ENCODE peak calls at places on chromosomes 11 and 22, in five cellular contexts. C is spleen, A is astrocyte of the spinal cord, I is GM12865, Z is heart left ventricle. E is an unnamed sample.

GRCh38 chr11:32184057-32185055 is 93.5 kb downstream of the RCN1 start:
- DNase-seq in C (no peak), A (no peak), I (peak; percentile 70), Z (no peak), E (no peak)

GRCh38 chr11:70934999-70935768 is 317.2 kb downstream of the SHANK2 start:
- DNase-seq in C (no peak), A (no peak), I (no peak), Z (no peak), E (no peak)

GRCh38 chr11:102592634-102593581 is 32.2 kb downstream of the MMP20 start:
- DNase-seq in C (no peak), A (no peak), I (peak; percentile 44), Z (no peak), E (no peak)

GRCh38 chr11:313787-314547 is at the start of gene IFITM1:
- DNase-seq in C (peak; percentile 90), A (peak; percentile 81), I (peak; percentile 94), Z (peak; percentile 60), E (no peak)

GRCh38 chr11:121372671-121373429 is 79.3 kb upstream of the SORL1 start:
- DNase-seq in C (no peak), A (no peak), I (peak; percentile 89), Z (no peak), E (no peak)

GRCh38 chr11:68583047-68583446 is 101.3 kb upstream of the GAL start:
- DNase-seq in C (no peak), A (peak; percentile 67), I (no peak), Z (no peak), E (no peak)

GRCh38 chr11:20156876-20157613 is 3.2 kb downstream of the DBX1 start:
- DNase-seq in C (peak; percentile 78), A (no peak), I (peak; percentile 39), Z (no peak), E (no peak)

GRCh38 chr11:66866007-66866406 is 9.1 kb downstream of the LRFN4 start:
- DNase-seq in C (no peak), A (no peak), I (no peak), Z (no peak), E (no peak)

GRCh38 chr11:14906614-14907392 is 14.8 kb upstream of the CYP2R1 start:
- DNase-seq in C (peak; percentile 72), A (no peak), I (peak; percentile 30), Z (no peak), E (no peak)

GRCh38 chr11:25593221-25593620 is 738.7 kb upstream of the ANO3 start:
- DNase-seq in C (no peak), A (no peak), I (no peak), Z (no peak), E (no peak)

GRCh38 chr11:35364101-35364780 is 55.1 kb downstream of the SLC1A2 start:
- DNase-seq in C (no peak), A (peak; percentile 90), I (no peak), Z (peak; percentile 55), E (peak; percentile 82)

GRCh38 chr22:19867617-19868016 is 12.9 kb upstream of the GNB1L start:
- DNase-seq in C (peak; percentile 25), A (no peak), I (no peak), Z (no peak), E (no peak)

GRCh38 chr11:59923813-59924212 is 14.4 kb upstream of the OOSP1 start:
- DNase-seq in C (no peak), A (peak; percentile 12), I (no peak), Z (no peak), E (no peak)

GRCh38 chr11:105297463-105297862 is 157.9 kb upstream of the CARD18 start:
- DNase-seq in C (no peak), A (peak; percentile 22), I (no peak), Z (no peak), E (no peak)

GRCh38 chr22:32802291-32802826 is 854 bp downstream of the TIMP3 start:
- DNase-seq in C (no peak), A (peak; percentile 35), I (no peak), Z (no peak), E (no peak)

GRCh38 chr11:8219257-8220021 is 44.2 kb downstream of the LMO1 start:
- DNase-seq in C (no peak), A (peak; percentile 58), I (peak; percentile 60), Z (no peak), E (peak; percentile 18)

GRCh38 chr11:100561325-100561724 is 125.8 kb upstream of the ARHGAP42 start:
- DNase-seq in C (no peak), A (peak; percentile 7), I (no peak), Z (no peak), E (no peak)

GRCh38 chr11:43708776-43709175 is 28.2 kb downstream of the HSD17B12 start:
- DNase-seq in C (no peak), A (no peak), I (no peak), Z (no peak), E (no peak)

GRCh38 chr22:31870890-31871289 is 73.4 kb upstream of the YWHAH start:
- DNase-seq in C (no peak), A (peak; percentile 83), I (no peak), Z (no peak), E (no peak)

GRCh38 chr11:57249384-57250319 is 12.6 kb upstream of the APLNR start:
- DNase-seq in C (peak; percentile 81), A (peak; percentile 64), I (peak; percentile 57), Z (peak; percentile 62), E (no peak)

GRCh38 chr11:18706330-18707243 is 8.0 kb downstream of the TMEM86A start:
- DNase-seq in C (peak; percentile 90), A (no peak), I (peak; percentile 69), Z (peak; percentile 76), E (no peak)

GRCh38 chr11:85922367-85922766 is 67.2 kb downstream of the CCDC83 start:
- DNase-seq in C (no peak), A (no peak), I (peak; percentile 50), Z (no peak), E (no peak)

GRCh38 chr11:19291064-19291463 is 50.3 kb upstream of the E2F8 start:
- DNase-seq in C (no peak), A (no peak), I (no peak), Z (no peak), E (no peak)

GRCh38 chr11:34915136-34916013 is 804 bp downstream of the APIP start:
- DNase-seq in C (no peak), A (peak; percentile 47), I (no peak), Z (no peak), E (no peak)

GRCh38 chr11:33691051-33691864 is 9.4 kb downstream of the C11orf91 start:
- DNase-seq in C (no peak), A (peak; percentile 47), I (no peak), Z (no peak), E (no peak)

GRCh38 chr11:69411257-69411924 is 70.1 kb upstream of the LINC01488 start:
- DNase-seq in C (no peak), A (no peak), I (no peak), Z (no peak), E (no peak)

GRCh38 chr22:43891360-43892182 is at the start of gene PNPLA5:
- DNase-seq in C (peak; percentile 68), A (no peak), I (no peak), Z (no peak), E (peak; percentile 58)

GRCh38 chr22:27011131-27011530 is 353.7 kb downstream of the MIAT start:
- DNase-seq in C (no peak), A (no peak), I (no peak), Z (no peak), E (no peak)

GRCh38 chr11:126815111-126815510 is 185.5 kb downstream of the KIRREL3 start:
- DNase-seq in C (no peak), A (peak; percentile 41), I (no peak), Z (no peak), E (no peak)

GRCh38 chr22:21816787-21817496 is 50.5 kb downstream of the MAPK1 start:
- DNase-seq in C (no peak), A (peak; percentile 93), I (peak; percentile 82), Z (no peak), E (peak; percentile 42)

GRCh38 chr22:37178350-37179125 is 9.5 kb downstream of the C1QTNF6 start:
- DNase-seq in C (peak; percentile 78), A (no peak), I (no peak), Z (no peak), E (peak; percentile 87)

GRCh38 chr11:119338318-119338890 is 2.3 kb downstream of the C1QTNF5 start:
- DNase-seq in C (peak; percentile 88), A (peak; percentile 79), I (peak; percentile 71), Z (peak; percentile 75), E (no peak)

GRCh38 chr22:29146101-29146560 is 59.6 kb upstream of the EMID1 start:
- DNase-seq in C (peak; percentile 67), A (no peak), I (no peak), Z (no peak), E (no peak)

GRCh38 chr11:74283580-74284180 is 27.8 kb downstream of the P4HA3 start:
- DNase-seq in C (no peak), A (no peak), I (no peak), Z (no peak), E (no peak)

DNA sequence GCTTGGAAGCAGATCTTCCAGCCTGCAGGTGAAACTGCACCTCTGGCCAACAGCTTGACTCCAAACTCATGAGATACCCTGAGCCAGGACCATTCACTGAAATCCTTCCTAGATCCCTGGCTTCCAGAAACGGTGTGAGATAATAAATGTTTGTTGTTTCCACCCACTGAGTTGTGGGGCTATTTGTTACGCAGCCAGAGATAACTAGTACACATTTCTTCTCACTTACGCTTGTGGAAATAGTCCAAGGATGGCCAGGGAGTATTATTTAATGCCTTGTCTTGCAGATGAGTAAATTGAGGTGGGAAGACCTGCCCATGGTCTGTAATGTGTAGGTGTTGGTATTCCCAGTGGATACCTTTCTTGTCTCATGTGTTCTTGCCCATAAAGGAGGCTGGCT is 76.0 kb upstream of the CRYBB3 start:
- DNase-seq in C (no peak), A (no peak), I (no peak), Z (no peak), E (no peak)
- TF ChIP-seq CTCF in C (no peak), A (no peak), I (no peak), Z (no peak), E (no peak)

GRCh38 chr11:46391186-46391577 is 394 bp downstream of the CHRM4 start:
- DNase-seq in C (no peak), A (no peak), I (no peak), Z (no peak), E (no peak)
- H3K4me3 ChIP-seq in C (no peak overlapping the region), A (no peak overlapping the region), I (no peak overlapping the region), Z (peak overlapping the region; percentile 55), E (peak overlapping the region; percentile 6)

DNA sequence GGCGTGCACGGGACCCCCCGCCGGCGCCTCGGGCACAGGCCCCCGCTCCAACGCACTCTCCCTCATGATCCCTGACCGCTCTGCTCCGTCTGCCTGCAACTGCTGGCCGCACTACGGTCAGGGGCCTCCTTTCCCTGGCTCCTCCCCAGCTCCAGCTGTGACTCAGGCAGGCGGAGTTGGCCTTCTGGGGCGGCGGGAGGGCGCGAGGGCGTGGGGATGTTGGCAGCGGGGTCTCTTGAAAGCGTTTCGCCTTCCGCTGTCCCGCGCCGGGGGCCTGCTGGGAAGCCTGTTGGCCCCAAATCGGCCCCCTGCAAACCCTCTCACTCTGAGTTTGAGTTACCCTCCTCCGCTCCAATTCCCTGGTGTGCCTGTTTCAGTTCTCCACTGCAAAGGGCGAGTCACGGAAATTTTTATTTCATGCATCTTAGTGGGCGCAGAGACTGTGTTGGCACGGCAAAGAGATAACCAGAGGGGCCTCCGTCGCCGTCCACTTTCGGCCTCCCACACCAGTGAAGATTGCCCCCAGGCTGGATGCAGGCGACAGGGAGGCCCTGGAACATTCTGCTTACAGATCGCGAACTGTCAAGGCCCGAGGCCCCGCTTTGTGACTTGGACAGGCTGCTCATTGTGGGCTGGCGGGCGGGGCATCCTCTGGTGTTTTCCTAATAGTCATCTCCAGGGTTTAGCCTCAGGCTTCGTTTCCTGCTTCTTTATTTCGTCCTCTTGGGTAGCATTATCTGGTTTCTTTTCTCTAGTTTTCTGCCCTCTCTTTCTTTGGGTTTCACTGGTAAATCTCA is at the start of gene CAVIN3:
- DNase-seq in C (peak; percentile 80), A (peak; percentile 87), I (peak; percentile 88), Z (peak; percentile 91), E (no peak)
- TF ChIP-seq CTCF in C (no peak), A (no peak), I (no peak), Z (no peak), E (no peak)

GRCh38 chr22:40196628-40197027 is 18.9 kb downstream of the TNRC6B start:
- DNase-seq in C (no peak), A (peak; percentile 92), I (peak; percentile 29), Z (no peak), E (no peak)
- H3K4me3 ChIP-seq in C (no peak overlapping the region), A (no peak overlapping the region), I (no peak overlapping the region), Z (no peak overlapping the region), E (no peak overlapping the region)